ENCODE peak calls at places on chromosomes 6 and 20, in six cellular contexts. One of them, this sample, is unnamed.

GRCh38 chr6:169489642-169490408 is 212.0 kb downstream of the WDR27 start:
- DNase-seq in kidney tubule cell: no peak
- DNase-seq in Right ventricle myocardium superior: no peak
- DNase-seq in SW 1271: no peak
- DNase-seq in activated naive CD4-positive, alpha-beta T cell treated with Interleukin-2 at 50 U/mL for 16 hours: no peak
- DNase-seq in hypothalamus: no peak
- DNase-seq in this sample: no peak

GRCh38 chr20:16005612-16006493 is 567.4 kb downstream of the KIF16B start:
- DNase-seq in SW 1271: no peak
- DNase-seq in Right ventricle myocardium superior: no peak
- DNase-seq in hypothalamus: no peak
- DNase-seq in kidney tubule cell: no peak
- DNase-seq in activated naive CD4-positive, alpha-beta T cell treated with Interleukin-2 at 50 U/mL for 16 hours: no peak
- DNase-seq in this sample: no peak

GRCh38 chr6:63805808-63806572 is 170.4 kb downstream of the PHF3 start:
- DNase-seq in hypothalamus: no peak
- DNase-seq in activated naive CD4-positive, alpha-beta T cell treated with Interleukin-2 at 50 U/mL for 16 hours: no peak
- DNase-seq in kidney tubule cell: peak; percentile 96
- DNase-seq in SW 1271: peak; percentile 85
- DNase-seq in Right ventricle myocardium superior: no peak
- DNase-seq in this sample: no peak

GRCh38 chr6:34247481-34248197 is 1.2 kb downstream of the SMIM29 start:
- DNase-seq in hypothalamus: no peak
- DNase-seq in SW 1271: no peak
- DNase-seq in activated naive CD4-positive, alpha-beta T cell treated with Interleukin-2 at 50 U/mL for 16 hours: no peak
- DNase-seq in kidney tubule cell: no peak
- DNase-seq in Right ventricle myocardium superior: peak; percentile 38
- DNase-seq in this sample: no peak

GRCh38 chr20:62808211-62808865 is 3.7 kb downstream of the OGFR start:
- DNase-seq in Right ventricle myocardium superior: peak; percentile 87
- DNase-seq in activated naive CD4-positive, alpha-beta T cell treated with Interleukin-2 at 50 U/mL for 16 hours: peak; percentile 79
- DNase-seq in hypothalamus: peak; percentile 21
- DNase-seq in SW 1271: peak; percentile 46
- DNase-seq in kidney tubule cell: peak; percentile 55
- DNase-seq in this sample: peak; percentile 80

GRCh38 chr6:124924333-124924759 is 37.9 kb upstream of the RNF217 start:
- DNase-seq in Right ventricle myocardium superior: no peak
- DNase-seq in activated naive CD4-positive, alpha-beta T cell treated with Interleukin-2 at 50 U/mL for 16 hours: no peak
- DNase-seq in hypothalamus: no peak
- DNase-seq in kidney tubule cell: no peak
- DNase-seq in SW 1271: no peak
- DNase-seq in this sample: no peak

GRCh38 chr6:44642870-44643522 is 255.5 kb downstream of the CDC5L start:
- DNase-seq in activated naive CD4-positive, alpha-beta T cell treated with Interleukin-2 at 50 U/mL for 16 hours: peak; percentile 67
- DNase-seq in hypothalamus: no peak
- DNase-seq in SW 1271: no peak
- DNase-seq in Right ventricle myocardium superior: no peak
- DNase-seq in kidney tubule cell: peak; percentile 43
- DNase-seq in this sample: peak; percentile 88

GRCh38 chr6:46325561-46326525 is 155.1 kb upstream of the ENPP5 start:
- DNase-seq in Right ventricle myocardium superior: peak; percentile 48
- DNase-seq in activated naive CD4-positive, alpha-beta T cell treated with Interleukin-2 at 50 U/mL for 16 hours: no peak
- DNase-seq in hypothalamus: peak; percentile 30
- DNase-seq in SW 1271: no peak
- DNase-seq in kidney tubule cell: peak; percentile 75
- DNase-seq in this sample: peak; percentile 51

GRCh38 chr6:93968126-93968525 is 548.8 kb upstream of the EPHA7 start:
- DNase-seq in Right ventricle myocardium superior: no peak
- DNase-seq in SW 1271: no peak
- DNase-seq in activated naive CD4-positive, alpha-beta T cell treated with Interleukin-2 at 50 U/mL for 16 hours: no peak
- DNase-seq in hypothalamus: no peak
- DNase-seq in kidney tubule cell: no peak
- DNase-seq in this sample: no peak

GRCh38 chr6:107114213-107114871 is 973 bp downstream of the BEND3 start:
- DNase-seq in hypothalamus: peak; percentile 69
- DNase-seq in activated naive CD4-positive, alpha-beta T cell treated with Interleukin-2 at 50 U/mL for 16 hours: peak; percentile 71
- DNase-seq in SW 1271: peak; percentile 75
- DNase-seq in kidney tubule cell: peak; percentile 88
- DNase-seq in Right ventricle myocardium superior: peak; percentile 93
- DNase-seq in this sample: peak; percentile 77

GRCh38 chr20:33443006-33443511 is 504 bp downstream of the SNTA1 start:
- DNase-seq in hypothalamus: no peak
- DNase-seq in SW 1271: no peak
- DNase-seq in activated naive CD4-positive, alpha-beta T cell treated with Interleukin-2 at 50 U/mL for 16 hours: peak; percentile 34
- DNase-seq in kidney tubule cell: peak; percentile 13
- DNase-seq in Right ventricle myocardium superior: peak; percentile 62
- DNase-seq in this sample: no peak

GRCh38 chr6:4585682-4586468 is 190.3 kb upstream of the CDYL start:
- DNase-seq in hypothalamus: no peak
- DNase-seq in kidney tubule cell: no peak
- DNase-seq in SW 1271: no peak
- DNase-seq in Right ventricle myocardium superior: no peak
- DNase-seq in activated naive CD4-positive, alpha-beta T cell treated with Interleukin-2 at 50 U/mL for 16 hours: no peak
- DNase-seq in this sample: no peak

GRCh38 chr6:113221850-113222249 is 635.3 kb upstream of the MARCKS start:
- DNase-seq in hypothalamus: no peak
- DNase-seq in kidney tubule cell: no peak
- DNase-seq in Right ventricle myocardium superior: no peak
- DNase-seq in SW 1271: no peak
- DNase-seq in activated naive CD4-positive, alpha-beta T cell treated with Interleukin-2 at 50 U/mL for 16 hours: no peak
- DNase-seq in this sample: no peak

GRCh38 chr20:53708129-53708968 is 114.7 kb upstream of the ZNF217 start:
- DNase-seq in activated naive CD4-positive, alpha-beta T cell treated with Interleukin-2 at 50 U/mL for 16 hours: peak; percentile 47
- DNase-seq in Right ventricle myocardium superior: no peak
- DNase-seq in hypothalamus: no peak
- DNase-seq in SW 1271: no peak
- DNase-seq in kidney tubule cell: peak; percentile 73
- DNase-seq in this sample: peak; percentile 62

GRCh38 chr6:12967686-12968085 is 251.1 kb downstream of the PHACTR1 start:
- DNase-seq in Right ventricle myocardium superior: no peak
- DNase-seq in hypothalamus: no peak
- DNase-seq in SW 1271: no peak
- DNase-seq in kidney tubule cell: no peak
- DNase-seq in activated naive CD4-positive, alpha-beta T cell treated with Interleukin-2 at 50 U/mL for 16 hours: no peak
- DNase-seq in this sample: no peak

GRCh38 chr6:134080171-134080795 is 27.9 kb upstream of the SLC2A12 start:
- DNase-seq in Right ventricle myocardium superior: no peak
- DNase-seq in activated naive CD4-positive, alpha-beta T cell treated with Interleukin-2 at 50 U/mL for 16 hours: no peak
- DNase-seq in hypothalamus: no peak
- DNase-seq in kidney tubule cell: peak; percentile 62
- DNase-seq in SW 1271: peak; percentile 4
- DNase-seq in this sample: no peak

GRCh38 chr20:39897781-39898466 is 791.1 kb downstream of the MAFB start:
- DNase-seq in kidney tubule cell: no peak
- DNase-seq in activated naive CD4-positive, alpha-beta T cell treated with Interleukin-2 at 50 U/mL for 16 hours: no peak
- DNase-seq in SW 1271: no peak
- DNase-seq in hypothalamus: no peak
- DNase-seq in Right ventricle myocardium superior: no peak
- DNase-seq in this sample: no peak

GRCh38 chr6:73309784-73310502 is 44.1 kb downstream of the DPPA5 start:
- DNase-seq in kidney tubule cell: peak; percentile 65
- DNase-seq in activated naive CD4-positive, alpha-beta T cell treated with Interleukin-2 at 50 U/mL for 16 hours: peak; percentile 70
- DNase-seq in SW 1271: peak; percentile 61
- DNase-seq in Right ventricle myocardium superior: peak; percentile 73
- DNase-seq in hypothalamus: no peak
- DNase-seq in this sample: peak; percentile 77

GRCh38 chr6:35089935-35090505 is 51.1 kb downstream of the TCP11 start:
- DNase-seq in Right ventricle myocardium superior: no peak
- DNase-seq in activated naive CD4-positive, alpha-beta T cell treated with Interleukin-2 at 50 U/mL for 16 hours: no peak
- DNase-seq in kidney tubule cell: peak; percentile 60
- DNase-seq in hypothalamus: no peak
- DNase-seq in SW 1271: no peak
- DNase-seq in this sample: no peak

GRCh38 chr6:163834226-163834970 is 419.9 kb downstream of the QKI start:
- DNase-seq in activated naive CD4-positive, alpha-beta T cell treated with Interleukin-2 at 50 U/mL for 16 hours: no peak
- DNase-seq in kidney tubule cell: no peak
- DNase-seq in SW 1271: no peak
- DNase-seq in Right ventricle myocardium superior: no peak
- DNase-seq in hypothalamus: no peak
- DNase-seq in this sample: no peak

GRCh38 chr20:46592580-46593362 is 42.3 kb upstream of the OCSTAMP start:
- DNase-seq in kidney tubule cell: no peak
- DNase-seq in activated naive CD4-positive, alpha-beta T cell treated with Interleukin-2 at 50 U/mL for 16 hours: peak; percentile 6
- DNase-seq in hypothalamus: no peak
- DNase-seq in SW 1271: no peak
- DNase-seq in Right ventricle myocardium superior: no peak
- DNase-seq in this sample: peak; percentile 24

GRCh38 chr6:157490870-157491269 is 109.9 kb downstream of the ZDHHC14 start:
- DNase-seq in activated naive CD4-positive, alpha-beta T cell treated with Interleukin-2 at 50 U/mL for 16 hours: no peak
- DNase-seq in Right ventricle myocardium superior: no peak
- DNase-seq in hypothalamus: no peak
- DNase-seq in kidney tubule cell: no peak
- DNase-seq in SW 1271: no peak
- DNase-seq in this sample: no peak